ENCODE peak calls at places on chromosomes 7 and 10, in nine cellular contexts. O is brain microvascular endothelial cell; S is HFF-Myc; B is dorsolateral prefrontal cortex; I is fibroblast of pulmonary artery; R is choroid plexus epithelial cell; J is mammary epithelial cell; X is CD4-positive, alpha-beta T cell; A is HCT116. W is an unnamed sample.

GRCh38 chr10:58356756-58357155 is 21.9 kb downstream of the UBE2D1 start:
- DNase-seq in I (peak), J (no peak), B (no peak), O (no peak), S (no peak), R (peak), A (no peak), X (no peak), W (no peak)

GRCh38 chr7:121167971-121168370 is 160.8 kb upstream of the WNT16 start:
- DNase-seq in J (no peak), B (no peak), I (peak), A (no peak), O (peak), R (peak), S (no peak), X (no peak), W (no peak)

GRCh38 chr10:44339218-44339617 is 45.7 kb downstream of the CXCL12 start:
- DNase-seq in J (no peak), I (peak), R (peak), B (no peak), A (no peak), S (no peak), O (no peak), X (no peak), W (no peak)

GRCh38 chr10:124602121-124602561 is 140.5 kb downstream of the LHPP start:
- DNase-seq in I (no peak), X (no peak), J (no peak), O (no peak), R (no peak), A (no peak), S (no peak), B (no peak), W (no peak)

GRCh38 chr10:90856964-90857634 is 740 bp downstream of the HTR7 start:
- DNase-seq in A (no peak), R (peak), O (no peak), I (no peak), J (peak), B (no peak), X (no peak), S (no peak), W (no peak)

GRCh38 chr10:4006848-4007247 is 221.8 kb upstream of the KLF6 start:
- DNase-seq in I (peak), S (no peak), B (no peak), X (no peak), A (no peak), O (no peak), J (no peak), R (no peak), W (no peak)

GRCh38 chr10:10845240-10845639 is 172.4 kb upstream of the CELF2 start:
- DNase-seq in B (no peak), R (no peak), S (no peak), O (no peak), A (no peak), J (no peak), I (no peak), X (no peak), W (no peak)

GRCh38 chr10:78173360-78174020 is 139.8 kb downstream of the RPS24 start:
- DNase-seq in I (no peak), X (no peak), J (no peak), B (no peak), S (no peak), O (no peak), A (no peak), R (no peak), W (no peak)

GRCh38 chr7:1806354-1806753 is 136.3 kb downstream of the ELFN1 start:
- DNase-seq in X (no peak), J (no peak), I (no peak), A (no peak), R (no peak), B (no peak), O (no peak), S (no peak), W (no peak)

GRCh38 chr10:110706690-110707098 is 62.6 kb downstream of the RBM20 start:
- DNase-seq in A (peak), B (no peak), I (peak), J (peak), O (peak), S (peak), X (no peak), R (peak), W (no peak)

GRCh38 chr7:142483659-142484317 is 225.9 kb upstream of the PRSS58 start:
- DNase-seq in J (no peak), A (no peak), S (no peak), R (no peak), X (no peak), I (no peak), O (no peak), B (no peak), W (no peak)

GRCh38 chr7:142478479-142479220 is 220.8 kb upstream of the PRSS58 start:
- DNase-seq in O (peak), B (no peak), R (peak), X (no peak), S (peak), I (peak), J (peak), A (peak), W (peak)

GRCh38 chr7:142485617-142486226 is 227.9 kb upstream of the PRSS58 start:
- DNase-seq in S (no peak), J (no peak), X (no peak), R (peak), I (peak), O (no peak), A (no peak), B (no peak), W (no peak)

GRCh38 chr7:142482899-142483658 is 225.2 kb upstream of the PRSS58 start:
- DNase-seq in J (peak), I (peak), S (peak), A (peak), O (peak), X (peak), B (no peak), R (peak), W (peak)

DNA sequence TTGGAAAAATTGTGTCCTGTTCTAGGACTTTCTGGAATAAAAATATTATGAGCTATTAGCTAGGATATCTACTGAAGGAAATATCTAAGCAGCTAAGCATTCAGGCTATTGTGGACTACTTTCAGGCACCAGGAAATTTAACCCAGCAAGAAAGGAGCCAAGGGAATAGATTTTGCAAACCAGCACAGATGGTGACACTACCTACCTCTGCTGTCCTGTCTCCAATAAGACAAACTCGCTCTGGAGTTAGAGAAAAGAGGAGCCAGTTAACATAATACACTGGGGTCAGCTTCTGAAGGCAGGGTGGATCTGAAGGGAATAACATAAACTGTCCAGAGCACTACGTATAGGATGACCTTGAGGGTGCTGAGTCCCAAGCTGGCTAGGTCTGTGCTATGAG is 223.7 kb upstream of the PRSS58 start:
- DNase-seq in B (no peak), O (peak), R (peak), J (no peak), A (no peak), X (no peak), I (no peak), S (no peak), W (no peak)
- TF ChIP-seq CTCF in B (peak), O (peak), R (peak), J (peak), A (no peak), X (no peak), I (no peak), S (peak), W (no peak)

GRCh38 chr10:117741524-117741923 is 199.0 kb downstream of the EMX2 start:
- DNase-seq in O (no peak), B (no peak), A (no peak), X (no peak), J (no peak), I (no peak), R (no peak), S (no peak), W (no peak)
- TF ChIP-seq CTCF in O (peak), B (no peak), A (peak), X (no peak), J (peak), I (no peak), R (peak), S (peak), W (no peak)

DNA sequence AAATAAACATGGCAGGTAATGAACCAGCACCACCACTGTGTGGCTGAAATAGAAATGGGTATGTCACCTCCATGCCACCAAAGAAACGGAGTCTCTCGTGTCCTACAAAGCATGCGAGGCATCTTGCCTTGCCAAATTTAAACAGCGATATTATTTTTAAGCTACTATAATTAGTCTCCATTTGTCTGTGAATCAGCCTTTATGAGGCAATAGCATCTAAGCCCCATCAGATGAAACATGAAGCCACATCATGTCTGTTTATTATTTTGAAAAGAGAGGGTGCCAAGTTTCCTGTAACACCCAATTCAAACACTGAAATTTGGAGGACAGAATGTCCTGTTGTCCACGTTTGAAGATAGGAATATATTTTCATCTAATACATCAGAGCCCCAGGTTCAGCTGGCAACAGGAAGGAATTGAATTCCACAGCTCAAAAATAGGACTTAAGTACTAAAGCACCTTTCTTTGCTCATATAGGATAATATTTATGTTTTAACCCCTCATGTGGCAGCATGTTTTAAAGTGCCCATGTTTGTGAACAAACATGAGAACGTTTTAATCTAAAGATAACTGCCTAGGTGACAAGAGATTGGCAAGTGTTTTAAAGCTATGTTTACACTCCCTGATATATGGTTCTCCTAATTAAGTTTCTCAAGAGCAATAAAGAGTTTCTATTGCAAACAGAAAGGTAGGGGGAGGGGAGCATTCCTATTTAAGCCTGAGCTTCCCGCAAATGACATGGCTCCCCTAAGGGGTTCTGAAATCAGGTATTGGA is 86.8 kb downstream of the SORBS1 start:
- DNase-seq in B (no peak), O (no peak), S (no peak), R (peak), A (no peak), I (peak), X (no peak), J (peak), W (no peak)
- TF ChIP-seq CTCF in B (no peak), O (no peak), S (no peak), R (no peak), A (no peak), I (no peak), X (no peak), J (no peak), W (no peak)

GRCh38 chr7:134327896-134328295 is 11.2 kb upstream of the SLC35B4 start:
- DNase-seq in I (peak), O (peak), B (no peak), R (peak), X (peak), J (peak), S (peak), A (peak), W (peak)
- TF ChIP-seq CTCF in I (peak), O (peak), B (peak), R (peak), X (peak), J (peak), S (peak), A (peak), W (peak)

GRCh38 chr7:30770936-30771858 is at the start of gene MINDY4:
- DNase-seq in X (peak), I (peak), B (peak), A (peak), R (peak), J (peak), O (peak), S (no peak), W (peak)
- TF ChIP-seq CTCF in X (no peak), I (no peak), B (peak), A (no peak), R (peak), J (no peak), O (peak), S (no peak), W (no peak)